ENCODE peak calls at places on chromosomes 6 and 20, in seven cellular contexts. B, D, J, T, A, V and L are unnamed samples.

GRCh38 chr6:34587851-34588250 is 31.7 kb upstream of the SPDEF start:
- DNase-seq in B (no peak), V (no peak), A (no peak), J (no peak), T (no peak), D (no peak), L (no peak)

GRCh38 chr6:150634641-150635292 is 35.1 kb downstream of the PLEKHG1 start:
- DNase-seq in T (no peak), B (no peak), V (no peak), D (no peak), J (no peak), A (no peak), L (no peak)

GRCh38 chr6:44737829-44738528 is 350.5 kb downstream of the CDC5L start:
- DNase-seq in J (no peak), D (no peak), V (no peak), B (no peak), T (no peak), A (no peak), L (peak)

GRCh38 chr20:3189561-3190131 is 14.8 kb downstream of the DDRGK1 start:
- DNase-seq in B (no peak), A (no peak), V (no peak), J (no peak), T (no peak), D (no peak), L (no peak)

GRCh38 chr6:108080010-108080780 is 5.7 kb upstream of the OSTM1 start:
- DNase-seq in T (peak), A (peak), B (peak), V (peak), J (no peak), D (peak), L (peak)

GRCh38 chr20:47258745-47259695 is 97.5 kb downstream of the ZMYND8 start:
- DNase-seq in A (no peak), T (peak), B (no peak), D (peak), J (no peak), V (no peak), L (no peak)

GRCh38 chr6:159762681-159763293 is 942 bp downstream of the ACAT2 start:
- DNase-seq in J (no peak), B (no peak), V (no peak), D (no peak), T (no peak), A (no peak), L (peak)

GRCh38 chr6:34491091-34491430 is 25.2 kb downstream of the PACSIN1 start:
- DNase-seq in J (no peak), D (peak), V (peak), B (no peak), T (peak), A (no peak), L (peak)

GRCh38 chr6:100176321-100176950 is 182.4 kb upstream of the MCHR2 start:
- DNase-seq in D (peak), A (no peak), V (peak), T (peak), J (no peak), B (no peak), L (peak)

GRCh38 chr6:109767961-109768360 is 76.9 kb downstream of the FIG4 start:
- DNase-seq in T (no peak), A (no peak), D (peak), B (no peak), J (no peak), V (peak), L (no peak)

GRCh38 chr6:25137497-25137896 is 141.7 kb upstream of the CARMIL1 start:
- DNase-seq in V (peak), J (no peak), T (no peak), B (no peak), A (no peak), D (no peak), L (no peak)

GRCh38 chr6:110550353-110550752 is 73.9 kb upstream of the SLC22A16 start:
- DNase-seq in D (no peak), B (no peak), V (no peak), T (no peak), A (no peak), J (no peak), L (no peak)

GRCh38 chr6:137001287-137001976 is 43.3 kb downstream of the IL20RA start:
- DNase-seq in D (no peak), J (no peak), V (peak), A (no peak), T (no peak), B (no peak), L (no peak)

GRCh38 chr6:153312633-153313032 is 181.6 kb upstream of the RGS17 start:
- DNase-seq in D (peak), J (peak), B (no peak), T (peak), V (peak), A (peak), L (peak)

GRCh38 chr6:68546620-68547019 is 88.5 kb upstream of the ADGRB3 start:
- DNase-seq in B (no peak), J (no peak), A (no peak), D (no peak), V (no peak), T (no peak), L (no peak)

GRCh38 chr6:79724816-79725215 is 93.7 kb downstream of the SH3BGRL2 start:
- DNase-seq in B (no peak), J (no peak), D (no peak), A (no peak), T (no peak), V (no peak), L (no peak)

GRCh38 chr20:24969203-24970029 is 20.3 kb downstream of the CST7 start:
- DNase-seq in A (no peak), V (no peak), D (no peak), J (no peak), B (no peak), T (no peak), L (no peak)

GRCh38 chr6:100461920-100462295 is 2.8 kb downstream of the SIM1 start:
- DNase-seq in V (peak), A (no peak), D (peak), T (no peak), B (no peak), J (no peak), L (peak)

GRCh38 chr6:11584264-11584663 is 46.7 kb downstream of the TMEM170B start:
- DNase-seq in D (peak), B (no peak), J (no peak), T (peak), A (no peak), V (no peak), L (peak)

GRCh38 chr6:113854531-113855499 is 2.3 kb upstream of the MARCKS start:
- DNase-seq in A (peak), B (no peak), J (no peak), D (peak), V (peak), T (peak), L (peak)

GRCh38 chr6:83463886-83464285 is 33.0 kb upstream of the ME1 start:
- DNase-seq in T (peak), A (no peak), J (no peak), V (no peak), B (no peak), D (no peak), L (peak)

GRCh38 chr6:155181498-155181897 is 82.3 kb upstream of the CLDN20 start:
- DNase-seq in V (peak), B (no peak), T (no peak), A (no peak), D (no peak), J (no peak), L (no peak)

GRCh38 chr6:160417550-160417949 is 69.4 kb downstream of the SLC22A3 start:
- DNase-seq in V (no peak), D (no peak), T (no peak), A (no peak), J (no peak), B (no peak), L (no peak)

GRCh38 chr6:145815875-145816274 is 1.3 kb upstream of the FBXO30 start:
- DNase-seq in T (peak), B (no peak), J (no peak), D (peak), A (no peak), V (peak), L (peak)

GRCh38 chr20:22460231-22460630 is 124.1 kb downstream of the FOXA2 start:
- DNase-seq in A (no peak), V (no peak), B (no peak), D (no peak), J (no peak), T (no peak), L (no peak)

GRCh38 chr20:53735536-53736050 is 142.0 kb upstream of the ZNF217 start:
- DNase-seq in B (peak), J (no peak), A (peak), T (peak), V (peak), D (peak), L (peak)

GRCh38 chr6:166498228-166498627 is 88.2 kb downstream of the RAMACL start:
- DNase-seq in J (no peak), V (no peak), B (no peak), A (no peak), T (no peak), D (no peak), L (no peak)

GRCh38 chr6:24188571-24188970 is 62.6 kb downstream of the NRSN1 start:
- DNase-seq in J (no peak), D (no peak), V (no peak), A (peak), T (no peak), B (no peak), L (no peak)

GRCh38 chr20:6164421-6165341 is 41.9 kb upstream of the FERMT1 start:
- DNase-seq in A (no peak), J (no peak), V (peak), T (no peak), D (no peak), B (no peak), L (no peak)

GRCh38 chr6:32424584-32424983 is 15.1 kb upstream of the HLA-DRA start:
- DNase-seq in V (no peak), T (no peak), A (no peak), D (no peak), B (no peak), J (no peak), L (no peak)

GRCh38 chr20:50191566-50192363 is 1.1 kb downstream of the CEBPB start:
- DNase-seq in B (no peak), T (peak), V (peak), J (peak), D (peak), A (peak), L (peak)

GRCh38 chr20:51084598-51084997 is 61.7 kb upstream of the KCNG1 start:
- DNase-seq in D (no peak), V (no peak), A (no peak), B (no peak), J (no peak), T (no peak), L (no peak)

GRCh38 chr6:117776441-117776840 is 101.2 kb downstream of the NUS1 start:
- DNase-seq in J (no peak), A (no peak), V (peak), B (no peak), T (peak), D (no peak), L (peak)

GRCh38 chr6:41914343-41914742 is 6.6 kb downstream of the MED20 start:
- DNase-seq in T (no peak), B (no peak), D (no peak), V (no peak), J (no peak), A (no peak), L (no peak)

GRCh38 chr6:6851059-6851658 is 256.6 kb upstream of the RREB1 start:
- DNase-seq in A (peak), J (no peak), B (peak), T (peak), D (peak), V (peak), L (peak)

GRCh38 chr20:54272901-54273488 is 65.1 kb downstream of the PFDN4 start:
- DNase-seq in T (no peak), A (no peak), J (no peak), B (no peak), D (no peak), V (no peak), L (no peak)

GRCh38 chr6:109820706-109821350 is 129.7 kb downstream of the FIG4 start:
- DNase-seq in V (no peak), D (no peak), J (no peak), A (no peak), T (no peak), B (no peak), L (no peak)

GRCh38 chr6:152189736-152190135 is 382.3 kb downstream of the ESR1 start:
- DNase-seq in J (no peak), T (peak), B (no peak), D (no peak), V (no peak), A (no peak), L (no peak)

GRCh38 chr6:83509416-83509815 is 2.9 kb upstream of the PRSS35 start:
- DNase-seq in V (peak), B (no peak), J (no peak), T (peak), A (no peak), D (peak), L (peak)